ENCODE peak calls at places on chromosomes 1 and 21, in six cellular contexts. R is GM12865, W is Peyer's patch, Q is PC-3, L is colonic mucosa, C is adrenal gland. N is an unnamed sample.

GRCh38 chr1:12052997-12053686 is 10.0 kb upstream of the TNFRSF8 start:
- DNase-seq in R (peak), W (no peak), Q (no peak), L (no peak), C (peak), N (no peak)

GRCh38 chr1:157968951-157969350 is 24.5 kb upstream of the KIRREL1 start:
- DNase-seq in R (no peak), W (no peak), Q (peak), L (no peak), C (peak), N (no peak)

GRCh38 chr1:227941509-227942020 is 6.2 kb downstream of the WNT9A start:
- DNase-seq in R (no peak), W (peak), Q (no peak), L (peak), C (no peak), N (peak)

GRCh38 chr1:245614986-245615385 is 460.2 kb downstream of the KIF26B start:
- DNase-seq in R (no peak), W (no peak), Q (no peak), L (no peak), C (no peak), N (no peak)

GRCh38 chr1:113930499-113931161 is 1.5 kb downstream of the HIPK1 start:
- DNase-seq in R (peak), W (peak), Q (peak), L (peak), C (peak), N (peak)

GRCh38 chr1:94898486-94899385 is 28.2 kb downstream of the CNN3 start:
- DNase-seq in R (no peak), W (no peak), Q (peak), L (no peak), C (no peak), N (no peak)

GRCh38 chr1:104636581-104636980 is 886.9 kb downstream of the AMY1C start:
- DNase-seq in R (no peak), W (no peak), Q (peak), L (no peak), C (no peak), N (no peak)

GRCh38 chr1:16888806-16889178 is 7.0 kb upstream of the RNU1-2 start:
- DNase-seq in R (no peak), W (no peak), Q (no peak), L (peak), C (no peak), N (no peak)

GRCh38 chr1:40310129-40310461 is 7.0 kb downstream of the COL9A2 start:
- DNase-seq in R (no peak), W (no peak), Q (no peak), L (no peak), C (no peak), N (no peak)

GRCh38 chr1:6414443-6414844 is 5.3 kb downstream of the HES2 start:
- DNase-seq in R (peak), W (no peak), Q (peak), L (peak), C (no peak), N (no peak)

DNA sequence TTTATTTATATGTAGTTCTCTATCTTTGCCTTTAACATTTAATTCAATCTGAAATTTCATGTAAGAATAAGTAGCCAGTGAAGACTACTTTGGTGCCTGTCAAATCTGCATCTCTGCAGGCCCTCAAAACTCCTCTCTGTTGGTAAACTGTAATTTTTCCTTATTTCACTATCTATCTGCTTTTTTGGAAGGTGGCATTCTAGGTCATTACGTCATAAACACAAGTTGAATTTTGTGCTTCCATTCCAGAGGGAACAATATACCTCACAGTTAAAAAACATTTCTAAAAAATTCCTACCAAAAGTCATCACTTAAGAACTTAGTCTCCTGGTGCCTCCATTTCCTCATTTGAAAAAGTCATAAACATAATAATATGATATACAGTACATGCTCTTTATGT is 176.0 kb downstream of the GABPA start:
- DNase-seq in R (no peak), W (no peak), Q (no peak), L (no peak), C (no peak), N (no peak)
- TF ChIP-seq CTCF in R (no peak), W (no peak), Q (no peak), L (no peak), C (no peak), N (no peak)

GRCh38 chr1:169914534-169914933 is 20.8 kb upstream of the SCYL3 start:
- DNase-seq in R (no peak), W (no peak), Q (peak), L (no peak), C (no peak), N (no peak)
- TF ChIP-seq CTCF in R (no peak), W (no peak), Q (no peak), L (no peak), C (no peak), N (no peak)

GRCh38 chr1:85421179-85421578 is 43.8 kb downstream of the DDAH1 start:
- DNase-seq in R (no peak), W (no peak), Q (no peak), L (no peak), C (no peak), N (no peak)
- TF ChIP-seq CTCF in R (no peak), W (no peak), Q (no peak), L (no peak), C (no peak), N (no peak)

GRCh38 chr1:152052606-152053005 is 15.8 kb upstream of the S100A11 start:
- DNase-seq in R (peak), W (peak), Q (peak), L (peak), C (peak), N (peak)
- TF ChIP-seq CTCF in R (peak), W (peak), Q (peak), L (peak), C (peak), N (peak)

DNA sequence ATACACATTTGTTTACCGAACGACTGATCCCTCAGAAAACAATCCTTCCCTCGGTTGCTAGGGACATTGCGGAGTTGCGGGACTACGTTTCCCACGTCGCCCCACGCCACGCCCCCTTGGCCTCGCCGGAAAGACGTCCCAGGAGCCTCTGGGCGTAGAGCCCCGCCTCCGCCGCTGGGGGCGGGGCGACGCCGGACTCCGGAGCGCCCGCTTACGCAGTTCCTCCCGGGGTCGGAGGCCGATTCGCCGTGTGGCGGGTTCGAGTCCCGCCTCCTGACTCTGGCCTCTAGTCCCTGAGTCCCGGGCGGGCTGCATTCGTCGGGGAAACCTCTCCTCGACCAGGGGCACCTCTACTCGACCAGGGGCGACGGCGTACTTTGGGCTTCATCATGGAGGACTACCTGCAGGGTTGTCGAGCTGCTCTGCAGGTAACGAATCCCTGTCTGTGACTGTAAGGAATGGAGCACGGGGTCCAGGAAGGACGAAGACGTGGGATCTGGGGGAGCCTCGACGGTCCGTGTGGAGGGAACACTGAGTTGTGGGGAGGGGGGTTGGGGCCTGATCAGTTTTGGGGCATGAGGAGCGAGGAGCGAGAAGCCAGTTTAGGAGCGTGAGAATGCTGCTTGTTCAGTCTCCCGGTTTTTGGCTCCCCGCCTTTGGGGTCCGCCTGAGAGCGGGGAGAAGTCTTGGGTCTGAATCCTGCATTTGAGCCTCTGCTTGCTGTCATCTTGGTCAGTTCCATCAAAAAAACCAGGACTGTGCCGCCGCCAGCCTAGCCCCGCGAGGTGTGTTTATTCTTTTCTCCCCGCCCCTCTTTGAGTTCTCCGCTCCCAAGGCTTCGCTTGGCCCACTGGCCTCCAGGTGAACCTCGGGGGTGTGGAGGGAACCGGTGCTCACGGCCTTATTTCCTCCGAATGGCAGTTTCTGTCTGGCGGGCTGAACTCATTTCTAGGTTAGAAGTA is at the start of gene PRUNE1:
- DNase-seq in R (peak), W (peak), Q (peak), L (peak), C (peak), N (peak)
- TF ChIP-seq CTCF in R (no peak), W (peak), Q (no peak), L (no peak), C (no peak), N (no peak)

DNA sequence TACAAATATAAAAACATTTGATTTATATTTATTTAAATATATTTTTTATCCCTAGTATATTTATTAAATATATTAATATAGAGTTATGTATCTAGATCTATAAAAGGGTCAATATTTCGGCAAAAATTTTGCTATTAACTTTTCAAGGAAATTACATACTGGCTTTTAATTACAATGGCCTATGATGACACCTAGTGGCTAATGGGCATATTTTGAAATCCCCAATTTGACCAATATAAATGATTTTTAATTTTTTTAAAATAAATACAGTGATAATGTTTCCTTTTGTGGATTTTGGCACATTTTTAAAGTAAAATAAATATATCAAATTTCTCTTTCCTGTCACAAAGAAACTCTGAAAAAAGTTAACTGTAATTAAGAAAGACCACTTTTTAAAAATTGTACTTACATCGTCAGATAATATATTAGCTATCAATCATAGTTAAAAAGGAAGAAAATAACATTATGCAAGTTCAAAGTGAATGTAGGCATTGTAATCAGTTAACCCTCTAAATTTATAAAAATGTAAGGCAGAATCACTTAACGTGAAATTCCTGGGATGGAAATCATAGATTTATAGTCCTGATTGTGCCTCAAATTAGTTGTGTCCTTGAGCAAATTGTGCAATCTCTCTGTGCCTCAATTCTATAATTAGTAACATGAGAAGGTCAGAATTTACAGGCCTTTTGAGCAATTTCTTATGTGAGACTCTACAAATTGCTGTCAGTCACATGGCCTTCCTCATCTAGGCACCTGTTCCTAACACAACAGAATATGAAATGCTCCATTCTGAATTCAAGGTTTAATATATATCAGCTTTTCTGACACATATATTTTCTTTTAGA is 25.6 kb upstream of the RGS13 start:
- DNase-seq in R (peak), W (no peak), Q (peak), L (no peak), C (no peak), N (no peak)
- TF ChIP-seq CTCF in R (peak), W (peak), Q (peak), L (peak), C (peak), N (peak)

GRCh38 chr1:117698398-117699160 is 92.7 kb downstream of the TENT5C start:
- DNase-seq in R (no peak), W (no peak), Q (no peak), L (no peak), C (no peak), N (no peak)
- TF ChIP-seq CTCF in R (no peak), W (no peak), Q (no peak), L (no peak), C (no peak), N (no peak)

DNA sequence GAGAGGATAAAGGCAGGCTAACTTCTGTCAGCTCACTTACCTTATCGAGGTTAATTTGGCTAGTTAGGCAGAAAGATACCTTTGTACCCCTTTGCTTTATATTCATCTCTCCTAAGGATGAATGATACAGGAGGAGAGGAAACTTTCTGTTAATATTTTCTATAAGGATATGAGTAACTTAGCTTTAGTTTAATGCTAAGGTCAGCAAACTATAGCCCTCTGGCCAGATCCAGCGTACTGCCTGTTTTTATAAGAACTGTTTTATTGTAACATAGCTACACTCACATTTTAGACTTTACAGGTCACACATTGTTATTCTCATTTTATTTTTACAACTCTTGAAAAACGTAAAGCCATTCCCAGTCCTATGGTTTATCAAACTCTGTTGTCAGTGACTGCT is 18.1 kb downstream of the DHX9 start:
- DNase-seq in R (no peak), W (no peak), Q (no peak), L (no peak), C (no peak), N (no peak)
- TF ChIP-seq CTCF in R (no peak), W (no peak), Q (no peak), L (no peak), C (no peak), N (no peak)

GRCh38 chr1:59453297-59453970 is 156.5 kb downstream of the FGGY start:
- DNase-seq in R (no peak), W (no peak), Q (peak), L (no peak), C (no peak), N (no peak)
- TF ChIP-seq CTCF in R (no peak), W (no peak), Q (no peak), L (no peak), C (no peak), N (no peak)

GRCh38 chr1:3871451-3871805 is 14.2 kb downstream of the DFFB start:
- DNase-seq in R (no peak), W (no peak), Q (no peak), L (no peak), C (no peak), N (no peak)

GRCh38 chr1:3872546-3872945 is 15.3 kb downstream of the DFFB start:
- DNase-seq in R (no peak), W (no peak), Q (no peak), L (no peak), C (no peak), N (no peak)

GRCh38 chr1:3865606-3866160 is 8.4 kb downstream of the DFFB start:
- DNase-seq in R (no peak), W (no peak), Q (no peak), L (no peak), C (no peak), N (no peak)

GRCh38 chr1:3868464-3869006 is 11.3 kb downstream of the DFFB start:
- DNase-seq in R (no peak), W (no peak), Q (no peak), L (no peak), C (no peak), N (no peak)

DNA sequence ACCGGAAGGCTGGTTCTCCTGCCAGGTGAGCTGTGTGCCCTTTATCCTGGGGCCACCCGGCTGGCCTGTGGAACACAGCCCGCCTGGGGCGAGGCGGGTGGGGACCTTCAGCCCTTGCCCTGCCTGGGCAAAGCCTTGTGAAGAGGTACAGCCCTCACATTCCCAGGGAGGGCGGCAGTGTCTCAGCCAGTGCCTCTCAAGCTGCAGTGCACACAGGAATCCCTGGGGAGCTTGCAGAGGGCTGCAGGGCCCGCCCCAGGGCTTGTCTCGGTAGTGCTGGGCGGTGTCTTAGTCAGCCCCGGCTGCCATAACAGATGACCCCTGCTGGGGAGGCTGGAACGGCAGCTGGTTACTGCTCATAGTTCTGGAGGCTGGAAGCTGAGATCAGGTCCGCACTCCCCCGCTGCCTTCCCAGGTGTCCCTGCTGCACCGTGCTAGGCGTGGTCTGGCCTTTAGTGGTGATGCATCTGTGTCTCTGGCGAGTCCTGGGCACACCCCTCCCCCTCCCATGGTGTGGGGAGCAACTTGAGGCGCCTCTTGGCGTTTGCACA is 12.6 kb downstream of the DFFB start:
- DNase-seq in R (peak), W (no peak), Q (no peak), L (peak), C (no peak), N (no peak)
- TF ChIP-seq CTCF in R (no peak), W (no peak), Q (no peak), L (no peak), C (no peak), N (no peak)

N was measured in CD14-positive monocyte.